ENCODE peak calls at places on chromosomes 12 and 14, in seven cellular contexts. One of them, this sample, is unnamed.

GRCh38 chr12:2613674-2614073 is 181.1 kb upstream of the FKBP4 start:
- DNase-seq in HepG2: no peak
- DNase-seq in K562: no peak
- DNase-seq in HCT116: peak; percentile 54
- DNase-seq in Panc1: peak; percentile 67
- DNase-seq in H1: no peak
- DNase-seq in SK-N-SH: no peak
- DNase-seq in this sample: peak; percentile 15

GRCh38 chr12:108514973-108515814 is at the start of gene FICD:
- DNase-seq in HepG2: peak; percentile 97
- DNase-seq in K562: peak; percentile 97
- DNase-seq in HCT116: peak; percentile 96
- DNase-seq in Panc1: peak; percentile 87
- DNase-seq in H1: peak; percentile 99
- DNase-seq in SK-N-SH: peak; percentile 96
- DNase-seq in this sample: peak; percentile 97

GRCh38 chr12:125159687-125160086 is 94.5 kb downstream of the AACS start:
- DNase-seq in HepG2: no peak
- DNase-seq in K562: peak; percentile 66
- DNase-seq in HCT116: no peak
- DNase-seq in Panc1: no peak
- DNase-seq in H1: no peak
- DNase-seq in SK-N-SH: no peak
- DNase-seq in this sample: no peak

GRCh38 chr12:132216354-132216987 is 72.2 kb downstream of the NOC4L start:
- DNase-seq in HepG2: no peak
- DNase-seq in K562: no peak
- DNase-seq in HCT116: no peak
- DNase-seq in Panc1: no peak
- DNase-seq in H1: no peak
- DNase-seq in SK-N-SH: no peak
- DNase-seq in this sample: no peak

GRCh38 chr14:76201162-76201561 is 49.4 kb downstream of the GPATCH2L start:
- DNase-seq in HepG2: no peak
- DNase-seq in K562: no peak
- DNase-seq in HCT116: no peak
- DNase-seq in Panc1: peak; percentile 38
- DNase-seq in H1: no peak
- DNase-seq in SK-N-SH: no peak
- DNase-seq in this sample: no peak

GRCh38 chr14:88879016-88879415 is 54.6 kb downstream of the TTC8 start:
- DNase-seq in HepG2: no peak
- DNase-seq in K562: no peak
- DNase-seq in HCT116: no peak
- DNase-seq in Panc1: no peak
- DNase-seq in H1: no peak
- DNase-seq in SK-N-SH: no peak
- DNase-seq in this sample: no peak

GRCh38 chr12:57031228-57031670 is 14.9 kb upstream of the TAC3 start:
- DNase-seq in HepG2: peak; percentile 28
- DNase-seq in K562: no peak
- DNase-seq in HCT116: peak; percentile 18
- DNase-seq in Panc1: no peak
- DNase-seq in H1: no peak
- DNase-seq in SK-N-SH: no peak
- DNase-seq in this sample: no peak

GRCh38 chr12:124510301-124510970 is 57.0 kb downstream of the NCOR2 start:
- DNase-seq in HepG2: peak; percentile 42
- DNase-seq in K562: no peak
- DNase-seq in HCT116: no peak
- DNase-seq in Panc1: no peak
- DNase-seq in H1: no peak
- DNase-seq in SK-N-SH: peak; percentile 68
- DNase-seq in this sample: no peak

GRCh38 chr12:127355061-127355820 is 911.7 kb upstream of the TMEM132C start:
- DNase-seq in HepG2: no peak
- DNase-seq in K562: peak; percentile 53
- DNase-seq in HCT116: no peak
- DNase-seq in Panc1: no peak
- DNase-seq in H1: peak; percentile 53
- DNase-seq in SK-N-SH: peak; percentile 32
- DNase-seq in this sample: no peak

GRCh38 chr12:64452559-64453329 is 824 bp downstream of the TBK1 start:
- DNase-seq in HepG2: peak; percentile 52
- DNase-seq in K562: peak; percentile 50
- DNase-seq in HCT116: peak; percentile 52
- DNase-seq in Panc1: no peak
- DNase-seq in H1: no peak
- DNase-seq in SK-N-SH: peak; percentile 53
- DNase-seq in this sample: no peak

GRCh38 chr12:19458733-19459132 is 19.4 kb downstream of the AEBP2 start:
- DNase-seq in HepG2: no peak
- DNase-seq in K562: no peak
- DNase-seq in HCT116: no peak
- DNase-seq in Panc1: no peak
- DNase-seq in H1: no peak
- DNase-seq in SK-N-SH: no peak
- DNase-seq in this sample: no peak

GRCh38 chr12:114476159-114476558 is 70.2 kb upstream of the TBX5 start:
- DNase-seq in HepG2: peak; percentile 40
- DNase-seq in K562: peak; percentile 19
- DNase-seq in HCT116: peak; percentile 13
- DNase-seq in Panc1: no peak
- DNase-seq in H1: no peak
- DNase-seq in SK-N-SH: peak; percentile 44
- DNase-seq in this sample: no peak

GRCh38 chr12:93678779-93679178 is 1.6 kb downstream of the CRADD start:
- DNase-seq in HepG2: no peak
- DNase-seq in K562: no peak
- DNase-seq in HCT116: no peak
- DNase-seq in Panc1: no peak
- DNase-seq in H1: no peak
- DNase-seq in SK-N-SH: no peak
- DNase-seq in this sample: no peak

GRCh38 chr12:60093428-60093827 is 497.6 kb downstream of the SLC16A7 start:
- DNase-seq in HepG2: no peak
- DNase-seq in K562: no peak
- DNase-seq in HCT116: no peak
- DNase-seq in Panc1: no peak
- DNase-seq in H1: no peak
- DNase-seq in SK-N-SH: no peak
- DNase-seq in this sample: no peak

GRCh38 chr14:66539034-66539433 is 31.1 kb downstream of the GPHN start:
- DNase-seq in HepG2: no peak
- DNase-seq in K562: peak; percentile 3
- DNase-seq in HCT116: no peak
- DNase-seq in Panc1: no peak
- DNase-seq in H1: no peak
- DNase-seq in SK-N-SH: peak; percentile 10
- DNase-seq in this sample: peak; percentile 16

GRCh38 chr12:70691018-70691672 is 53.9 kb upstream of the PTPRB start:
- DNase-seq in HepG2: no peak
- DNase-seq in K562: no peak
- DNase-seq in HCT116: no peak
- DNase-seq in Panc1: no peak
- DNase-seq in H1: no peak
- DNase-seq in SK-N-SH: no peak
- DNase-seq in this sample: no peak

DNA sequence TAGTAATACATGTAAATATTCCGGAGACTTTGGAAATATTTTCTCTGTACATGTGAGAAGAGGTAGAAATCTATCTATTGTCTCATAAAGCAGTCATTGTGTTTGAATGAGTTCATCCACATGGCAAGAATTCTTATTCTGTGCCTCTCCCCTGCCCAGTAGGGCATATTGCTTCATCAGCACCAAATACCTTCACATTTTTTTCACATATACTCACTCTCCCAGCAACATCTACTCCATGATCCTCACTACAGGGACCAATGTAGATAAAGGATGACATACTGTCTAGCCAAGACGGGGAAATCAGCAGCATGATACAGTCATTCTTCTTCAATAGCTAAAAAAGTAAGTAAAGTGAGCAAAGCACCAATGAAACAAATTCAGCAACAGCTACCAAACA is 1.3 kb upstream of the TAS2R14 start:
- DNase-seq in HepG2: peak; percentile 23
- DNase-seq in K562: no peak
- DNase-seq in HCT116: no peak
- DNase-seq in Panc1: no peak
- DNase-seq in H1: no peak
- DNase-seq in SK-N-SH: no peak
- DNase-seq in this sample: no peak
- TF ChIP-seq SIN3A in HepG2: no peak
- TF ChIP-seq SIN3A in K562: no peak
- TF ChIP-seq SIN3A in HCT116: no peak
- TF ChIP-seq SIN3A in Panc1: no peak
- TF ChIP-seq SIN3A in H1: no peak
- TF ChIP-seq SIN3A in SK-N-SH: no peak
- TF ChIP-seq SIN3A in this sample: no peak

GRCh38 chr12:75120202-75120774 is 89.4 kb downstream of the KCNC2 start:
- DNase-seq in HepG2: no peak
- DNase-seq in K562: no peak
- DNase-seq in HCT116: no peak
- DNase-seq in Panc1: no peak
- DNase-seq in H1: no peak
- DNase-seq in SK-N-SH: no peak
- DNase-seq in this sample: no peak
- TF ChIP-seq SIN3A in HepG2: no peak
- TF ChIP-seq SIN3A in K562: no peak
- TF ChIP-seq SIN3A in HCT116: no peak
- TF ChIP-seq SIN3A in Panc1: no peak
- TF ChIP-seq SIN3A in H1: no peak
- TF ChIP-seq SIN3A in SK-N-SH: no peak
- TF ChIP-seq SIN3A in this sample: no peak

DNA sequence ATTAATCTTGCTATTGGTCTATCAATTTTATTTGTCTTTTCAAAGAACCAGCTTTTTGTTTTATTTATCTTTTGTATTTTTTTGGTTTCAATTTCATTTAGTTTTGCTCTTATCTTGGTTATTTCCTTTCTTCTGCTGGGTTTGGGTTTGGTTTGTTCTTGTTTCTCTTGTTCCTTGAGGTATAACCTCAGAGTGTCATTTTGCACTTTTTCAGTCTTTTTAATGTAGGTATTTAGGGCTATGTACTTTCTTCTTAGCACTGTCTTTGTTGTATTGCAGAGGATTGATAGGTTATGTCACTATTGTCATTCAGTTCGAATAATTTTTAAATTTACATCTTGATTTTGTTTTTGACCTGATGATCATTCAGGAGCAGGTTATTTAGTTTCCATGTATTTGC is 92.7 kb upstream of the DCD start:
- DNase-seq in HepG2: no peak
- DNase-seq in K562: no peak
- DNase-seq in HCT116: no peak
- DNase-seq in Panc1: no peak
- DNase-seq in H1: no peak
- DNase-seq in SK-N-SH: no peak
- DNase-seq in this sample: no peak
- TF ChIP-seq SIN3A in HepG2: no peak
- TF ChIP-seq SIN3A in K562: no peak
- TF ChIP-seq SIN3A in HCT116: no peak
- TF ChIP-seq SIN3A in Panc1: no peak
- TF ChIP-seq SIN3A in H1: no peak
- TF ChIP-seq SIN3A in SK-N-SH: no peak
- TF ChIP-seq SIN3A in this sample: no peak

GRCh38 chr12:30794591-30795409 is 40.0 kb upstream of the CAPRIN2 start:
- DNase-seq in HepG2: peak; percentile 67
- DNase-seq in K562: peak; percentile 43
- DNase-seq in HCT116: peak; percentile 94
- DNase-seq in Panc1: peak; percentile 96
- DNase-seq in H1: no peak
- DNase-seq in SK-N-SH: no peak
- DNase-seq in this sample: no peak
- TF ChIP-seq SIN3A in HepG2: no peak
- TF ChIP-seq SIN3A in K562: no peak
- TF ChIP-seq SIN3A in HCT116: peak; percentile 89
- TF ChIP-seq SIN3A in Panc1: no peak
- TF ChIP-seq SIN3A in H1: no peak
- TF ChIP-seq SIN3A in SK-N-SH: no peak
- TF ChIP-seq SIN3A in this sample: no peak